ENCODE peak calls at places on chromosomes 6 and 20, in six cellular contexts. O is prostate gland, M is transverse colon, K is GM12878, C is stomach, W is H1. R is an unnamed sample. For H3K4me1, the result is how much of the 10 kb centered on the place peaks cover.

GRCh38 chr6:166351715-166352285 is 9.5 kb upstream of the SFT2D1 start:
- DNase-seq in W (no peak), O (no peak), K (peak), M (peak), C (no peak), R (no peak)

GRCh38 chr6:139588076-139588639 is 213.7 kb upstream of the CITED2 start:
- DNase-seq in W (no peak), C (peak), M (peak), K (no peak), O (peak), R (no peak)

GRCh38 chr6:166488081-166488685 is 98.3 kb downstream of the RAMACL start:
- DNase-seq in O (no peak), K (peak), W (no peak), C (peak), M (peak), R (no peak)

GRCh38 chr6:103122766-103123601 is 1729.5 kb downstream of the GRIK2 start:
- DNase-seq in K (no peak), O (peak), W (peak), M (peak), C (peak), R (no peak)

GRCh38 chr6:22025468-22026159 is 271.2 kb downstream of the PRL start:
- DNase-seq in M (no peak), C (no peak), K (peak), W (peak), O (no peak), R (no peak)

GRCh38 chr6:168216741-168217140 is 102.8 kb downstream of the DACT2 start:
- DNase-seq in C (no peak), O (no peak), W (no peak), M (no peak), K (no peak), R (no peak)

GRCh38 chr20:2707353-2708072 is 14.9 kb downstream of the EBF4 start:
- DNase-seq in M (no peak), O (no peak), K (no peak), C (no peak), W (no peak), R (peak)

GRCh38 chr6:69422474-69422873 is 374.3 kb downstream of the LMBRD1 start:
- DNase-seq in M (no peak), C (no peak), W (no peak), K (no peak), O (no peak), R (no peak)

GRCh38 chr6:57127763-57128162 is 37.8 kb downstream of the ZNF451 start:
- DNase-seq in K (no peak), C (no peak), O (peak), M (no peak), W (no peak), R (no peak)

GRCh38 chr6:89148016-89148750 is 2.3 kb downstream of the PM20D2 start:
- DNase-seq in K (no peak), M (no peak), W (no peak), C (no peak), O (no peak), R (no peak)

GRCh38 chr6:22980446-22980845 is 411.1 kb downstream of the HDGFL1 start:
- DNase-seq in K (no peak), M (no peak), C (no peak), W (no peak), O (no peak), R (no peak)

GRCh38 chr6:4102687-4103244 is 23.8 kb upstream of the FAM217A start:
- DNase-seq in C (peak), O (peak), K (no peak), M (no peak), W (no peak), R (no peak)

GRCh38 chr6:151001387-151002063 is 136.0 kb downstream of the MTHFD1L start:
- DNase-seq in W (no peak), K (no peak), O (no peak), C (no peak), M (no peak), R (no peak)

GRCh38 chr6:122352958-122353357 is 46.5 kb upstream of the HSF2 start:
- DNase-seq in M (no peak), W (no peak), O (no peak), C (no peak), K (no peak), R (no peak)

GRCh38 chr6:30883743-30884520 is at the start of gene DDR1:
- DNase-seq in W (no peak), O (peak), M (peak), K (no peak), C (peak), R (peak)

GRCh38 chr6:13013681-13014550 is 297.3 kb downstream of the PHACTR1 start:
- DNase-seq in K (no peak), O (no peak), M (no peak), W (no peak), C (no peak), R (no peak)

GRCh38 chr20:3413393-3413889 is 6.0 kb upstream of the DNAAF9 start:
- DNase-seq in W (no peak), K (no peak), C (no peak), O (no peak), M (no peak), R (no peak)

GRCh38 chr20:58213112-58213511 is 15.3 kb downstream of the ANKRD60 start:
- DNase-seq in M (no peak), K (no peak), O (no peak), C (no peak), W (no peak), R (no peak)

GRCh38 chr6:143962644-143962929 is 45.5 kb downstream of the PLAGL1 start:
- DNase-seq in O (no peak), W (no peak), C (no peak), M (no peak), K (no peak), R (no peak)

GRCh38 chr20:62546606-62547005 is 70.8 kb upstream of the GATA5 start:
- DNase-seq in C (no peak), M (no peak), O (no peak), W (no peak), K (no peak), R (no peak)

GRCh38 chr6:119887671-119888070 is 538.1 kb upstream of the MAN1A1 start:
- DNase-seq in C (no peak), W (no peak), O (no peak), M (no peak), K (no peak), R (no peak)

GRCh38 chr6:55794136-55794812 is 81.1 kb downstream of the BMP5 start:
- DNase-seq in O (no peak), W (no peak), C (no peak), M (no peak), K (no peak), R (no peak)

GRCh38 chr6:3334579-3334978 is 75.8 kb downstream of the PSMG4 start:
- DNase-seq in W (no peak), C (peak), M (peak), O (peak), K (no peak), R (no peak)

GRCh38 chr6:57262901-57263694 is 41.0 kb upstream of the RAB23 start:
- DNase-seq in M (no peak), W (no peak), K (no peak), O (no peak), C (no peak), R (no peak)

GRCh38 chr6:15585936-15586335 is 76.9 kb downstream of the DTNBP1 start:
- DNase-seq in O (no peak), M (no peak), C (no peak), W (no peak), K (no peak), R (no peak)

GRCh38 chr20:44911264-44911921 is 1.5 kb downstream of the PABPC1L start:
- DNase-seq in M (peak), C (peak), W (peak), O (peak), K (no peak), R (no peak)

GRCh38 chr6:73585566-73586415 is 65.0 kb upstream of the EEF1A1 start:
- DNase-seq in M (peak), O (peak), W (no peak), C (peak), K (peak), R (no peak)

GRCh38 chr6:112015725-112016124 is 38.2 kb upstream of the CCN6 start:
- DNase-seq in W (no peak), M (no peak), C (no peak), O (no peak), K (no peak), R (no peak)

GRCh38 chr20:63309261-63310071 is 16.5 kb downstream of the COL20A1 start:
- DNase-seq in C (peak), O (no peak), M (peak), W (no peak), K (no peak), R (no peak)

GRCh38 chr6:35469711-35470662 is 1.8 kb downstream of the RPL10A start:
- DNase-seq in M (peak), K (no peak), O (no peak), C (peak), W (no peak), R (no peak)

GRCh38 chr6:169085466-169085865 is 168.2 kb downstream of the THBS2 start:
- DNase-seq in M (no peak), O (no peak), K (no peak), C (no peak), W (no peak), R (no peak)

GRCh38 chr6:56852611-56853010 is 102.3 kb upstream of the BEND6 start:
- DNase-seq in K (no peak), W (no peak), O (no peak), M (no peak), C (no peak), R (no peak)

GRCh38 chr20:38110525-38111178 is 54.4 kb downstream of the TGM2 start:
- DNase-seq in K (no peak), M (no peak), O (no peak), C (no peak), W (no peak), R (peak)

GRCh38 chr20:38108438-38109024 is 56.5 kb downstream of the TGM2 start:
- DNase-seq in W (no peak), K (no peak), M (no peak), C (no peak), O (peak), R (peak)

GRCh38 chr20:38109657-38110524 is 55.2 kb downstream of the TGM2 start:
- DNase-seq in W (no peak), M (peak), C (no peak), K (no peak), O (peak), R (no peak)

GRCh38 chr20:38111366-38112232 is 53.5 kb downstream of the TGM2 start:
- DNase-seq in M (no peak), K (no peak), O (no peak), C (no peak), W (no peak), R (peak)

GRCh38 chr20:38109025-38109541 is 56.0 kb downstream of the TGM2 start:
- DNase-seq in C (no peak), O (peak), K (no peak), W (no peak), M (peak), R (no peak)
- TF ChIP-seq POLR2AphosphoS5 in C (peak), O (peak), K (no peak), W (no peak), M (peak), R (no peak)

DNA sequence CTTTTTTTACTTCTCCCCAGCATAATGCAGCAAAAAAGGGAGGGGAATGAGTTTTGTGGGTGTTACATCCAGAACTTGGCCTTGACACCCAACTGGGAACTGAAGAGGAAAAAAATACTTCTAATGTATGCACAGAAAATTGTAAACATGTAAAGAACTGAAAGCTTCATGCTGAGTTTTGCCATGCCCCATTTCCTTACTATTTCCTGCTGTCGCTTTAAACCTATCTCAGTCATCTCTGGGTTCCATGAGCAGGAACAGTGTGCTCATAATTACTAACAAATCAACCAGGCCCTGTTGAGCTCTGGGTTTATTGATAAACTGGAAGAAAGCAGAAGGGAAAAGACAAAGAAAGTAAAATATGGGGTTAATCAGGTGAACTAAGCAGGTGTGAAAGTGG is 14.2 kb downstream of the TFAP2B start:
- DNase-seq in K (no peak), O (no peak), W (no peak), C (no peak), M (no peak), R (no peak)
- H3K4me1 ChIP-seq in K (under half), O (under half), W (under half), C (under half), M (under half), R (under half)

DNA sequence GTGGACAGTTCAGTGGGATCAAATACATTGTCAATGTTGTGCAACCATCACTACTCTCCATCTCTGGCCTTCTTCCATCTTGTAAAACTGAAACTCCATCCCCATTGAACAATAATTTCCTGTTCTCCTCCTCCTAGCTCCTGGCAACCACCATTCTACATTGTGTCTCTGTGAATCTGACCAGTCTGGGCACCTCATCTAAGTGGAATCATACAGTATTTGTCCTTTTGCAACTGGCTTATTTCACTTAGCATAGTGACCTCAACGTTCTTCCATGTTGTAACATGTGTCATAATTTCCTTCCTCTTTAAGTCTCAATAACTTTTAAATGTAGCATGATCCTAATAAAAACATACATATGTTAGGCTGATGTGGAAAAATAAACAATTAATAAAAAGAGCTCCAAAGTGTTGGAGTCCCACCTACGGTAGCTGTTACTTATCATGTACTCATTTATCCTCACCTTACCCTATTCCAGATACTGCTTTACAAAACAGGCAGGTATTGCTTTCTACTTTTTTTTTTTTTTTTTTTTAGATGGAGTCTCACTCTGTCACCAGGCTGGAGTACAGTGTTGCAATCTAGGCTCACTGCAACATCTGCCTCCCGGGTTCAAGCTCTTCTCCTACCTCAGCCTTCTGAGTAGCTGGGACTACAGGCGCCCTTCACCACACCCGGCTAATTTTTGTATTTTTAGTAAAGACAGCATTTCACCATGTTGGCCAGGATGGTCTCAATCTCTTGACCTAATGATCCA is 91.9 kb downstream of the TNFAIP3 start:
- DNase-seq in W (no peak), C (no peak), M (no peak), O (peak), K (no peak), R (no peak)
- TF ChIP-seq POLR2AphosphoS5 in W (no peak), C (no peak), M (no peak), O (peak), K (no peak), R (no peak)

DNA sequence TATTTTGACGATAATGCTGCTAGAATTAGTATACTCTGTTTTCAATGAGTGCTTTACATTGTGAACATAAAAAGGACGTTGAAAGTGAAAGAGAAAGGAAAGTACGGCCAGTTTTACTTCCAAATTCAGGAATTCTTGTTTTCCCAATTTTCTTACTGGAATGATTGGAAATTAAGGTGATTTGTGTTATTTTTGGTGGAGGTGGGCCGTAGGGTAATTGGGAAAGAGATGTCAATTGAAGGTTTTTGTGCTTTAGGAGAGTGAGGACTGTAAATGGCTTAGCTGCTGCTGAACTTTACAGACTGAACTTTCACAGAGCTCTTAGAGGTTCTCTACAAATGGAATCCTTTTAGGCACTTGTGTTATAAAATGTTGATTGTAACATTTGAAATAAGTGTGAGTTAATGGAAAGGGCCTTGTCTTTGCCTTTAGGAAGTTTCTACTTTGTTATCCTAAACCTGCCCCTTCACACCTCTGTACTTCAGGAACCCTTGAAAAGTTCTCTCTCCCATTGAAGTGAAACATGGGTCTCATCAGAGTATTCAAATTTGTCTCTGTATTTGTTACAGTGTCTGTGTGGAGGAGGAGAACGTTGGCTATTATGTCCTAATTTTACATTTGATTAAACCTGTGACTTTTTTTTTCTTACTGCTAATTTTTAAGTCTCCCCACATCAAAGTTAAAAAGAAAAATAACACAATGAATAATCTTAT is 256.4 kb downstream of the ARID1B start:
- DNase-seq in M (no peak), O (no peak), K (no peak), C (no peak), W (no peak), R (no peak)
- H3K4me1 ChIP-seq in M (under half), O (under half), K (under half), C (under half), W (under half), R (half or more)

R was measured in vagina.